ENCODE peak calls at places on chromosomes 12 and 14, in seven cellular contexts. H is mammary epithelial cell, T is mesendoderm, U is neural progenitor cell, D is PC-3, B is SK-N-SH, Z is neuronal stem cell. J is an unnamed sample.

GRCh38 chr14:74691456-74691855 is 21.4 kb downstream of the AREL1 start:
- DNase-seq in H (no peak), T (no peak), U (no peak), D (no peak), B (no peak), Z (no peak), J (no peak)

GRCh38 chr12:9039397-9039977 is 50.1 kb downstream of the KLRG1 start:
- DNase-seq in H (peak; percentile 36), T (peak; percentile 58), U (peak; percentile 66), D (peak; percentile 64), B (peak; percentile 69), Z (peak; percentile 26), J (no peak)

GRCh38 chr14:100417466-100417865 is 94.3 kb downstream of the SLC25A47 start:
- DNase-seq in H (peak; percentile 84), T (peak; percentile 91), U (peak; percentile 84), D (peak; percentile 94), B (peak; percentile 85), Z (peak; percentile 67), J (peak; percentile 90)

GRCh38 chr14:102209224-102209966 is 69.7 kb downstream of the WDR20 start:
- DNase-seq in H (no peak), T (peak; percentile 75), U (peak; percentile 32), D (peak; percentile 21), B (peak; percentile 67), Z (no peak), J (no peak)

GRCh38 chr12:31035944-31036665 is 37.6 kb upstream of the DDX11 start:
- DNase-seq in H (no peak), T (no peak), U (no peak), D (peak; percentile 60), B (no peak), Z (no peak), J (no peak)

GRCh38 chr12:119446459-119446858 is 111.9 kb downstream of the CCDC60 start:
- DNase-seq in H (no peak), T (no peak), U (no peak), D (peak; percentile 69), B (no peak), Z (no peak), J (no peak)

GRCh38 chr14:69170848-69171247 is 17.9 kb upstream of the DCAF5 start:
- DNase-seq in H (peak; percentile 31), T (no peak), U (no peak), D (peak; percentile 50), B (no peak), Z (no peak), J (no peak)

GRCh38 chr12:51269174-51270066 is 795 bp downstream of the SMAGP start:
- DNase-seq in H (peak; percentile 64), T (peak; percentile 91), U (peak; percentile 90), D (peak; percentile 65), B (peak; percentile 85), Z (peak; percentile 64), J (peak; percentile 86)

GRCh38 chr12:91072931-91073330 is 15.1 kb upstream of the KERA start:
- DNase-seq in H (no peak), T (no peak), U (no peak), D (peak; percentile 28), B (no peak), Z (no peak), J (no peak)

GRCh38 chr12:128823216-128823915 is 392 bp downstream of the SLC15A4 start:
- DNase-seq in H (peak; percentile 48), T (peak; percentile 54), U (no peak), D (peak; percentile 45), B (no peak), Z (no peak), J (peak; percentile 40)

GRCh38 chr12:56431850-56432249 is 17.4 kb downstream of the TIMELESS start:
- DNase-seq in H (no peak), T (no peak), U (no peak), D (no peak), B (no peak), Z (no peak), J (no peak)
- H3K36me3 ChIP-seq in H (peaks cover 9% of the 10 kb centered on the region), T (peaks cover 9% of the 10 kb centered on the region), U (no peaks in the 10 kb centered on the region), D (peaks cover 14% of the 10 kb centered on the region), B (peaks cover 24% of the 10 kb centered on the region), Z (peaks cover 75% of the 10 kb centered on the region), J (no peaks in the 10 kb centered on the region)

GRCh38 chr14:76920572-76921175 is 94.5 kb downstream of the LRRC74A start:
- DNase-seq in H (no peak), T (peak; percentile 85), U (peak; percentile 51), D (no peak), B (peak; percentile 69), Z (no peak), J (no peak)

GRCh38 chr14:76919431-76919810 is 93.2 kb downstream of the LRRC74A start:
- DNase-seq in H (no peak), T (no peak), U (no peak), D (peak; percentile 73), B (no peak), Z (no peak), J (no peak)

GRCh38 chr14:76918751-76919421 is 92.7 kb downstream of the LRRC74A start:
- DNase-seq in H (peak; percentile 96), T (peak; percentile 94), U (peak; percentile 76), D (peak; percentile 96), B (peak; percentile 74), Z (no peak), J (peak; percentile 91)

GRCh38 chr14:76918176-76918750 is 92.1 kb downstream of the LRRC74A start:
- DNase-seq in H (no peak), T (peak; percentile 91), U (no peak), D (no peak), B (peak; percentile 57), Z (no peak), J (peak; percentile 56)

DNA sequence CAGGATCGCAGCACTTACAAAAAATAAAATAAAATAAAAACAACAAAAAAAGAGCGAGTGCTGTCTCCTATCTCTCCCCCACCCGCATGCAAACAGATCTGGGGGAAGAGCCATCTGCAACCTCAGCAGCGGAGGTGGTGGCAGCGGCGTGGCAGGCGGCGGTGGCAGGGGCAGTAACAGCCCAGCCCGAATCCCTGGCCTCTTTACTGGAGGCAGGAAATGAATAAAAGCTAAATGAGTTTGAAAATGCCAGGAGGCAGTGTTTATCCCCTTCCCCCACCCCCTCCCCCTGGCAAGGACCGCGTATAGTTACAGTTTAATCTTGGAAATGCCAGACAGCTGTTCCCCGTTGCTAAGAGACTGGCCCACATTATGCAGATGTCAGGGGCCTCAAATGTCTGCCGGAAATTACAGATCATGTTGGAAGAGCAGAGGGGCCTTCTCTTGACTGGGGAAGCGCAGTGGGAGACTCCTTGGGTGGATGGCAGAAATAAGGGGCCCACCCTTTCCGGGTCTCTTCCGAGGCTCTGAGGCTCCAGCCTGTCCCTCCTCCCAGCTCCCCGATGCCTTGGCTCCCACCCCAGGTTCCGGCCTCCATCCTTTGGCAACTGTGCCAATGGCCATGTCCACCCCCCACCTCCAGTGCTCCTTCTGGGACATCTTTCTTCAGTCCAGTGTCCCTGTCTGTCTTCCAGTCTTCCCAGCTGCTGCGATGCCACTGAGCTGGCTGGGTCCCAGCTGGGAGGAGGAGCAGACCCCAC is 93.8 kb downstream of the LRRC74A start:
- DNase-seq in H (peak; percentile 27), T (peak; percentile 93), U (no peak), D (peak; percentile 53), B (peak; percentile 86), Z (no peak), J (peak; percentile 65)
- H3K27ac ChIP-seq in H (peak overlapping the region; percentile 88), T (peak overlapping the region; percentile 82), U (no peak overlapping the region), D (peak overlapping the region; percentile 97), B (peak overlapping the region; percentile 100), Z (no peak overlapping the region), J (peak overlapping the region; percentile 82)

GRCh38 chr12:12033589-12034223 is 37.0 kb upstream of the BCL2L14 start:
- DNase-seq in H (no peak), T (no peak), U (no peak), D (no peak), B (no peak), Z (no peak), J (no peak)
- H3K9ac ChIP-seq in H (no peak overlapping the region), T (no peak overlapping the region), U (no peak overlapping the region), D (no peak overlapping the region), B (no peak overlapping the region), Z (no peak overlapping the region), J (no peak overlapping the region)

GRCh38 chr14:33793711-33794110 is 157.2 kb downstream of the EGLN3 start:
- DNase-seq in H (no peak), T (no peak), U (peak; percentile 17), D (no peak), B (no peak), Z (no peak), J (no peak)
- H3K36me3 ChIP-seq in H (no peaks in the 10 kb centered on the region), T (no peaks in the 10 kb centered on the region), U (no peaks in the 10 kb centered on the region), D (no peaks in the 10 kb centered on the region), B (no peaks in the 10 kb centered on the region), Z (peaks cover 53% of the 10 kb centered on the region), J (no peaks in the 10 kb centered on the region)

GRCh38 chr14:35961697-35962274 is 135.6 kb downstream of the BRMS1L start:
- DNase-seq in H (no peak), T (no peak), U (no peak), D (no peak), B (no peak), Z (no peak), J (no peak)

GRCh38 chr14:35969310-35969709 is 143.2 kb downstream of the BRMS1L start:
- DNase-seq in H (no peak), T (no peak), U (no peak), D (no peak), B (no peak), Z (no peak), J (no peak)

GRCh38 chr14:35963209-35963608 is 137.1 kb downstream of the BRMS1L start:
- DNase-seq in H (no peak), T (peak; percentile 66), U (peak; percentile 38), D (peak; percentile 47), B (peak; percentile 3), Z (no peak), J (no peak)

GRCh38 chr14:35964736-35965135 is 138.6 kb downstream of the BRMS1L start:
- DNase-seq in H (no peak), T (peak; percentile 68), U (no peak), D (no peak), B (no peak), Z (no peak), J (no peak)

DNA sequence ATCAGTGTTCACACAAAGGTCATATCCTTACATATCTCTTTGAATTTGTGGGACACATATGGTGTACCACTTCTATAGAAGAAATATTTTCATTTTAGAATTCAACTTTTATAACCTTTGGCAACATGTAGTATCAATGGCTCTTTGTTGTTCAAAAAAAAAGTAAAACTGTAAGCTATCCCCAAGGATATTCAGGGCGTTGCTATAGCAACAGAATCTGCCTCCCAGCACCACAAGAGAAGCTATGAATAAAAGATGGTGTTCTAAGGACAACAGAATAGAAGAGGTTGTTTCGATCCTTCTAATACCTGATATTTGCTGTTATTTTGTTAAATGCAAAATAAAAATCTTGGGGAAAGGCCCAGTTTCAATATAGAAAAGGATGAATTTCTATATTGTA is 139.3 kb downstream of the BRMS1L start:
- DNase-seq in H (no peak), T (peak; percentile 25), U (peak; percentile 42), D (no peak), B (no peak), Z (no peak), J (no peak)
- H3K27ac ChIP-seq in H (no peak overlapping the region), T (no peak overlapping the region), U (no peak overlapping the region), D (no peak overlapping the region), B (no peak overlapping the region), Z (no peak overlapping the region), J (no peak overlapping the region)

GRCh38 chr12:54016051-54016450 is 7.3 kb downstream of the HOXC8 start:
- DNase-seq in H (no peak), T (no peak), U (no peak), D (no peak), B (no peak), Z (no peak), J (no peak)
- H3K9ac ChIP-seq in H (peak overlapping the region; percentile 57), T (no peak overlapping the region), U (no peak overlapping the region), D (peak overlapping the region; percentile 83), B (peak overlapping the region; percentile 98), Z (no peak overlapping the region), J (no peak overlapping the region)

GRCh38 chr12:57092876-57093411 is 4.0 kb downstream of the NAB2 start:
- DNase-seq in H (no peak), T (no peak), U (no peak), D (no peak), B (no peak), Z (no peak), J (no peak)
- H3K36me3 ChIP-seq in H (peaks cover 20% of the 10 kb centered on the region), T (peaks cover 11% of the 10 kb centered on the region), U (no peaks in the 10 kb centered on the region), D (no peaks in the 10 kb centered on the region), B (peaks cover 46% of the 10 kb centered on the region), Z (peaks cover 73% of the 10 kb centered on the region), J (peaks cover 1% of the 10 kb centered on the region)

J was measured in colonic mucosa.